ENCODE peak calls at places on chromosomes 11 and 22, in eight cellular contexts. One of them, this sample, is unnamed.
A peak's percentile ranks its signal among the peaks of the same experiment; 100 is the strongest.

GRCh38 chr11:109586789-109587188 is 164.8 kb downstream of the C11orf87 start:
- DNase-seq in tibial nerve: no peak
- DNase-seq in left ventricle myocardium inferior: no peak
- DNase-seq in adrenal gland: no peak
- DNase-seq in SJSA1: no peak
- DNase-seq in colonic mucosa: no peak
- DNase-seq in cardiac muscle cell: no peak
- DNase-seq in endodermal cell: no peak
- DNase-seq in this sample: no peak

GRCh38 chr11:15336016-15336415 is 221.3 kb downstream of the INSC start:
- DNase-seq in endodermal cell: peak; percentile 70
- DNase-seq in colonic mucosa: no peak
- DNase-seq in adrenal gland: no peak
- DNase-seq in SJSA1: no peak
- DNase-seq in tibial nerve: no peak
- DNase-seq in cardiac muscle cell: no peak
- DNase-seq in left ventricle myocardium inferior: no peak
- DNase-seq in this sample: peak; percentile 53

GRCh38 chr11:59224419-59224928 is 11.7 kb upstream of the MPEG1 start:
- DNase-seq in colonic mucosa: no peak
- DNase-seq in adrenal gland: no peak
- DNase-seq in endodermal cell: no peak
- DNase-seq in cardiac muscle cell: peak; percentile 90
- DNase-seq in SJSA1: no peak
- DNase-seq in left ventricle myocardium inferior: no peak
- DNase-seq in tibial nerve: no peak
- DNase-seq in this sample: no peak

GRCh38 chr11:72373163-72373562 is 61.2 kb downstream of the CLPB start:
- DNase-seq in tibial nerve: no peak
- DNase-seq in adrenal gland: no peak
- DNase-seq in left ventricle myocardium inferior: no peak
- DNase-seq in endodermal cell: no peak
- DNase-seq in cardiac muscle cell: no peak
- DNase-seq in SJSA1: no peak
- DNase-seq in colonic mucosa: no peak
- DNase-seq in this sample: no peak

GRCh38 chr11:95494167-95494566 is 263.2 kb upstream of the SESN3 start:
- DNase-seq in colonic mucosa: no peak
- DNase-seq in SJSA1: no peak
- DNase-seq in adrenal gland: no peak
- DNase-seq in tibial nerve: no peak
- DNase-seq in endodermal cell: no peak
- DNase-seq in cardiac muscle cell: no peak
- DNase-seq in left ventricle myocardium inferior: no peak
- DNase-seq in this sample: no peak

GRCh38 chr11:11909727-11910126 is 68.0 kb downstream of the USP47 start:
- DNase-seq in SJSA1: peak; percentile 51
- DNase-seq in left ventricle myocardium inferior: no peak
- DNase-seq in colonic mucosa: no peak
- DNase-seq in cardiac muscle cell: no peak
- DNase-seq in endodermal cell: no peak
- DNase-seq in adrenal gland: no peak
- DNase-seq in tibial nerve: no peak
- DNase-seq in this sample: no peak

GRCh38 chr11:27563201-27563600 is 56.6 kb upstream of the LIN7C start:
- DNase-seq in cardiac muscle cell: peak; percentile 33
- DNase-seq in colonic mucosa: no peak
- DNase-seq in tibial nerve: no peak
- DNase-seq in endodermal cell: no peak
- DNase-seq in SJSA1: peak; percentile 22
- DNase-seq in adrenal gland: no peak
- DNase-seq in left ventricle myocardium inferior: no peak
- DNase-seq in this sample: no peak

GRCh38 chr22:17970205-17970708 is 54.1 kb downstream of the MICAL3 start:
- DNase-seq in colonic mucosa: no peak
- DNase-seq in tibial nerve: no peak
- DNase-seq in left ventricle myocardium inferior: no peak
- DNase-seq in endodermal cell: no peak
- DNase-seq in cardiac muscle cell: peak; percentile 39
- DNase-seq in adrenal gland: peak; percentile 56
- DNase-seq in SJSA1: no peak
- DNase-seq in this sample: peak; percentile 79

GRCh38 chr22:29798318-29798717 is 31.1 kb downstream of the UQCR10 start:
- DNase-seq in left ventricle myocardium inferior: no peak
- DNase-seq in tibial nerve: no peak
- DNase-seq in colonic mucosa: no peak
- DNase-seq in SJSA1: no peak
- DNase-seq in cardiac muscle cell: peak; percentile 37
- DNase-seq in adrenal gland: no peak
- DNase-seq in endodermal cell: no peak
- DNase-seq in this sample: no peak

GRCh38 chr11:97722065-97722464 is 1298.7 kb upstream of the CNTN5 start:
- DNase-seq in cardiac muscle cell: peak; percentile 93
- DNase-seq in adrenal gland: no peak
- DNase-seq in tibial nerve: no peak
- DNase-seq in endodermal cell: peak; percentile 48
- DNase-seq in SJSA1: peak; percentile 1
- DNase-seq in colonic mucosa: no peak
- DNase-seq in left ventricle myocardium inferior: no peak
- DNase-seq in this sample: no peak

GRCh38 chr11:28966951-28967350 is 858.8 kb downstream of the METTL15 start:
- DNase-seq in adrenal gland: no peak
- DNase-seq in endodermal cell: no peak
- DNase-seq in cardiac muscle cell: no peak
- DNase-seq in tibial nerve: no peak
- DNase-seq in SJSA1: no peak
- DNase-seq in colonic mucosa: no peak
- DNase-seq in left ventricle myocardium inferior: no peak
- DNase-seq in this sample: no peak

GRCh38 chr11:44286268-44286880 is 23.6 kb downstream of the ALX4 start:
- DNase-seq in adrenal gland: peak; percentile 35
- DNase-seq in colonic mucosa: peak; percentile 33
- DNase-seq in endodermal cell: peak; percentile 94
- DNase-seq in left ventricle myocardium inferior: no peak
- DNase-seq in SJSA1: peak; percentile 68
- DNase-seq in cardiac muscle cell: peak; percentile 77
- DNase-seq in tibial nerve: no peak
- DNase-seq in this sample: peak; percentile 60

GRCh38 chr11:119537641-119538253 is 114.8 kb upstream of the THY1 start:
- DNase-seq in colonic mucosa: no peak
- DNase-seq in tibial nerve: no peak
- DNase-seq in SJSA1: no peak
- DNase-seq in left ventricle myocardium inferior: no peak
- DNase-seq in endodermal cell: peak; percentile 26
- DNase-seq in adrenal gland: no peak
- DNase-seq in cardiac muscle cell: no peak
- DNase-seq in this sample: peak; percentile 2

GRCh38 chr11:56152333-56152732 is 7.8 kb downstream of the OR8K5 start:
- DNase-seq in left ventricle myocardium inferior: no peak
- DNase-seq in cardiac muscle cell: no peak
- DNase-seq in tibial nerve: no peak
- DNase-seq in adrenal gland: no peak
- DNase-seq in endodermal cell: no peak
- DNase-seq in SJSA1: no peak
- DNase-seq in colonic mucosa: no peak
- DNase-seq in this sample: no peak

GRCh38 chr22:20438678-20439492 is 1.3 kb upstream of the SCARF2 start:
- DNase-seq in colonic mucosa: no peak
- DNase-seq in SJSA1: peak; percentile 39
- DNase-seq in endodermal cell: peak; percentile 82
- DNase-seq in adrenal gland: no peak
- DNase-seq in left ventricle myocardium inferior: no peak
- DNase-seq in tibial nerve: no peak
- DNase-seq in cardiac muscle cell: no peak
- DNase-seq in this sample: peak; percentile 50

GRCh38 chr11:31809857-31810778 is 1.0 kb downstream of the PAX6 start:
- DNase-seq in colonic mucosa: no peak
- DNase-seq in tibial nerve: no peak
- DNase-seq in left ventricle myocardium inferior: no peak
- DNase-seq in cardiac muscle cell: peak; percentile 48
- DNase-seq in SJSA1: peak; percentile 63
- DNase-seq in adrenal gland: no peak
- DNase-seq in endodermal cell: peak; percentile 85
- DNase-seq in this sample: no peak

GRCh38 chr11:76047766-76048165 is 158.5 kb downstream of the WNT11 start:
- DNase-seq in cardiac muscle cell: no peak
- DNase-seq in left ventricle myocardium inferior: no peak
- DNase-seq in endodermal cell: no peak
- DNase-seq in adrenal gland: no peak
- DNase-seq in colonic mucosa: no peak
- DNase-seq in SJSA1: no peak
- DNase-seq in tibial nerve: no peak
- DNase-seq in this sample: no peak

GRCh38 chr11:76047231-76047630 is 159.1 kb downstream of the WNT11 start:
- DNase-seq in left ventricle myocardium inferior: no peak
- DNase-seq in colonic mucosa: no peak
- DNase-seq in SJSA1: no peak
- DNase-seq in adrenal gland: no peak
- DNase-seq in tibial nerve: no peak
- DNase-seq in cardiac muscle cell: peak; percentile 20
- DNase-seq in endodermal cell: no peak
- DNase-seq in this sample: no peak

GRCh38 chr11:76051937-76052336 is 154.4 kb downstream of the WNT11 start:
- DNase-seq in SJSA1: no peak
- DNase-seq in left ventricle myocardium inferior: no peak
- DNase-seq in tibial nerve: no peak
- DNase-seq in adrenal gland: no peak
- DNase-seq in cardiac muscle cell: no peak
- DNase-seq in endodermal cell: no peak
- DNase-seq in colonic mucosa: no peak
- DNase-seq in this sample: no peak

GRCh38 chr11:76048763-76049162 is 157.5 kb downstream of the WNT11 start:
- DNase-seq in colonic mucosa: no peak
- DNase-seq in adrenal gland: no peak
- DNase-seq in SJSA1: no peak
- DNase-seq in tibial nerve: no peak
- DNase-seq in endodermal cell: peak; percentile 59
- DNase-seq in left ventricle myocardium inferior: no peak
- DNase-seq in cardiac muscle cell: no peak
- DNase-seq in this sample: peak; percentile 26

DNA sequence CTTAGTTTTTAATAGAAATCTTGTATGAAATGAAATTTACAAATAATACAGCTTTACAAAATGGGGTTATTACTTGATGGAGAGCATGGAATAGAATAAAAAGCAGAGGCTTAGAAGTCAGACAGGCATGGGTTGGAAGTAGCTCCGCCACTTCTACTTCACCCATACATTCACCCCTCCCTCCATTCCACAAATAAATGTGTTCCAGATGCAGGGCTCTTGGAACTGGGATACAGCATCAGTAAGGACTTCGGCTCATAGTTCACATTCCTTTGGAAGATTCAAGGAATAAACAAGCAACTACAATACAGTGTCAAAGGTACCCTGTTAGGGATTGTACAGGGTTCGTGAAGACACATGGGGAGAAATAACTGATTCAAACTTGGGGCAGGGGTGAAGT is 156.8 kb downstream of the WNT11 start:
- DNase-seq in SJSA1: peak; percentile 4
- DNase-seq in left ventricle myocardium inferior: no peak
- DNase-seq in cardiac muscle cell: no peak
- DNase-seq in tibial nerve: no peak
- DNase-seq in colonic mucosa: no peak
- DNase-seq in adrenal gland: no peak
- DNase-seq in endodermal cell: no peak
- DNase-seq in this sample: no peak
- H3K27ac ChIP-seq in SJSA1: no peak overlapping the region
- H3K27ac ChIP-seq in left ventricle myocardium inferior: no peak overlapping the region
- H3K27ac ChIP-seq in cardiac muscle cell: no peak overlapping the region
- H3K27ac ChIP-seq in tibial nerve: no peak overlapping the region
- H3K27ac ChIP-seq in colonic mucosa: no peak overlapping the region
- H3K27ac ChIP-seq in adrenal gland: no peak overlapping the region
- H3K27ac ChIP-seq in endodermal cell: no peak overlapping the region
- H3K27ac ChIP-seq in this sample: no peak overlapping the region

DNA sequence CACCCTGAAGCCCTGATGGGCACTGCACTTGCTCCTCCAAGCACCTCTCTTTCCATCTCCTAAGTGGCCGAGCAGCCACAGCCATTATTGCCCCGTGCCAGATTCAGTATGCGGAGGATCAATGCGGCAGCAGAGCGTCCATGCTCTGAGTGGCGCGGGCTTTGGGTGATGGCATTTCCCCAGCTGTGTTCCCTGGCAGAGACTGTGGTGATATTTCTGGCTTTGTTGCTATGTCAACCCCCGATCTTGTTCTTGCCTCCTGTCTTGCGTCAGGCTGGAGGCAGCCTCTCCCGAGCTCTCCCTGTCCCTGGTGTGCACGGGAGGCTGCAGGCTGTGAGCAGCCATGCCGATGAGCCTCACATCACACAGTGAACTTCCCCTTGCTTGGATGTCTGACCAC is 1018.6 kb downstream of the TBC1D22A start:
- DNase-seq in colonic mucosa: no peak
- DNase-seq in cardiac muscle cell: no peak
- DNase-seq in tibial nerve: no peak
- DNase-seq in adrenal gland: no peak
- DNase-seq in SJSA1: no peak
- DNase-seq in left ventricle myocardium inferior: no peak
- DNase-seq in endodermal cell: no peak
- DNase-seq in this sample: no peak
- H3K9me3 ChIP-seq in colonic mucosa: no peaks in the 10 kb centered on the region
- H3K9me3 ChIP-seq in cardiac muscle cell: no peaks in the 10 kb centered on the region
- H3K9me3 ChIP-seq in tibial nerve: no peaks in the 10 kb centered on the region
- H3K9me3 ChIP-seq in adrenal gland: no peaks in the 10 kb centered on the region
- H3K9me3 ChIP-seq in SJSA1: peaks cover 3% of the 10 kb centered on the region
- H3K9me3 ChIP-seq in left ventricle myocardium inferior: peaks cover 11% of the 10 kb centered on the region
- H3K9me3 ChIP-seq in endodermal cell: peaks cover 10% of the 10 kb centered on the region
- H3K9me3 ChIP-seq in this sample: peaks cover 9% of the 10 kb centered on the region

DNA sequence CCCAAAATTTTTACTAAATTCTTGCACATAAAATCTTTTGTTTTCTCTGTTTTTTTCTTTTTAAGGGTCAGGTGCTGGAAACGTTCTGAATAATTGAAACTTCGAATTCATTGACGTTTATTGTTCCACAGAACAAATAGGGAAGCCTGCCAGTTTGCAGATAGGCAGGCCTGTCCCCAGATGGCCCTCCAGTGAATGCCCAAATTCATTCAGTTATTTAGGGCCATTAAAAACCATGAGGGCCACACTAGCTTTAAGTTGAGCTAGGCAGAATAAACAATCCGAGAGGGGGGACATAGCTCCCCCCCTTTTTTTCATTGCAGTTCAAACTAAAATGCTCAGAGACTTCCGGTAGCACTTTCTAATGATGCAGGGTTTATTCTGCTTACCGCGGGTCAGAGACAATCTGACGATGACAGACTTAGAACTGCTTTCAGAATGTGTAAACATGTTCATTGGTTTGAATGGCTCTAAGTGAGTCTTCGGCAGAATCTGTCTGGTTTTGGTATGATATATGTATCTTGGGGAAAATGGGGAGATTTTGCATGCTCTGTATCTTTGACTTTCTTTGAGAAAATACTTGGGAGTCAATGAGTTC is 72.0 kb downstream of the ZBTB16 start:
- DNase-seq in endodermal cell: no peak
- DNase-seq in left ventricle myocardium inferior: no peak
- DNase-seq in tibial nerve: no peak
- DNase-seq in SJSA1: no peak
- DNase-seq in adrenal gland: no peak
- DNase-seq in colonic mucosa: no peak
- DNase-seq in cardiac muscle cell: no peak
- DNase-seq in this sample: no peak
- H3K27ac ChIP-seq in endodermal cell: no peak overlapping the region
- H3K27ac ChIP-seq in left ventricle myocardium inferior: peak overlapping the region; percentile 81
- H3K27ac ChIP-seq in tibial nerve: peak overlapping the region; percentile 79
- H3K27ac ChIP-seq in SJSA1: no peak overlapping the region
- H3K27ac ChIP-seq in adrenal gland: no peak overlapping the region
- H3K27ac ChIP-seq in colonic mucosa: no peak overlapping the region
- H3K27ac ChIP-seq in cardiac muscle cell: no peak overlapping the region
- H3K27ac ChIP-seq in this sample: no peak overlapping the region

GRCh38 chr11:50247309-50247874 is 214.7 kb downstream of the OR4C45 start:
- DNase-seq in cardiac muscle cell: no peak
- DNase-seq in endodermal cell: no peak
- DNase-seq in tibial nerve: no peak
- DNase-seq in colonic mucosa: no peak
- DNase-seq in left ventricle myocardium inferior: no peak
- DNase-seq in adrenal gland: no peak
- DNase-seq in SJSA1: no peak
- DNase-seq in this sample: no peak
- H3K9me3 ChIP-seq in cardiac muscle cell: no peaks in the 10 kb centered on the region
- H3K9me3 ChIP-seq in endodermal cell: peaks cover 57% of the 10 kb centered on the region
- H3K9me3 ChIP-seq in tibial nerve: no peaks in the 10 kb centered on the region
- H3K9me3 ChIP-seq in colonic mucosa: no peaks in the 10 kb centered on the region
- H3K9me3 ChIP-seq in left ventricle myocardium inferior: no peaks in the 10 kb centered on the region
- H3K9me3 ChIP-seq in adrenal gland: no peaks in the 10 kb centered on the region
- H3K9me3 ChIP-seq in SJSA1: no peaks in the 10 kb centered on the region
- H3K9me3 ChIP-seq in this sample: no peaks in the 10 kb centered on the region

This sample was measured in WERI-Rb-1.